ENCODE peak calls at places on chromosome 9, in four cellular contexts. M is HepG2, T is K562, G is SK-N-SH. O is an unnamed sample.

GRCh38 chr9:114324492-114324891 is 1.6 kb downstream of the ORM1 start:
- DNase-seq in T (no peak), G (no peak), M (no peak), O (no peak)

GRCh38 chr9:20580673-20581072 is 41.6 kb downstream of the MLLT3 start:
- DNase-seq in M (no peak), G (no peak), T (no peak), O (no peak)

GRCh38 chr9:34549407-34549732 is 26.6 kb upstream of the ENHO start:
- DNase-seq in M (no peak), G (peak), T (no peak), O (no peak)

GRCh38 chr9:136532799-136533774 is 12.8 kb downstream of the NOTCH1 start:
- DNase-seq in T (no peak), G (no peak), M (no peak), O (no peak)

GRCh38 chr9:131237931-131238401 is 38.3 kb downstream of the FAM78A start:
- DNase-seq in M (no peak), G (no peak), T (peak), O (peak)

GRCh38 chr9:70049236-70049635 is 5.6 kb downstream of the MAMDC2 start:
- DNase-seq in T (no peak), G (no peak), M (no peak), O (no peak)

GRCh38 chr9:110303136-110303535 is 34.5 kb downstream of the TXNDC8 start:
- DNase-seq in T (no peak), G (no peak), M (no peak), O (no peak)

GRCh38 chr9:95981741-95982390 is 106.4 kb downstream of the ERCC6L2 start:
- DNase-seq in M (no peak), T (no peak), G (no peak), O (no peak)

GRCh38 chr9:8816361-8816760 is 1016.8 kb upstream of the DMAC1 start:
- DNase-seq in T (no peak), M (no peak), G (peak), O (no peak)

GRCh38 chr9:20570756-20571155 is 51.5 kb downstream of the MLLT3 start:
- DNase-seq in T (no peak), G (no peak), M (peak), O (no peak)

GRCh38 chr9:93555370-93555769 is 21.0 kb upstream of the PHF2 start:
- DNase-seq in G (no peak), M (no peak), T (no peak), O (no peak)

GRCh38 chr9:91043041-91043740 is 241.6 kb downstream of the SYK start:
- DNase-seq in M (no peak), G (no peak), T (no peak), O (no peak)

GRCh38 chr9:35226685-35227084 is 64.9 kb downstream of the UNC13B start:
- DNase-seq in G (no peak), T (no peak), M (no peak), O (no peak)

GRCh38 chr9:120571443-120572257 is 8.3 kb downstream of the CDK5RAP2 start:
- DNase-seq in G (peak), M (peak), T (no peak), O (no peak)

GRCh38 chr9:112571624-112572341 is 85.2 kb downstream of the KIAA1958 start:
- DNase-seq in M (no peak), T (no peak), G (no peak), O (no peak)

GRCh38 chr9:13939129-13939528 is 374.8 kb downstream of the NFIB start:
- DNase-seq in M (no peak), G (no peak), T (no peak), O (no peak)

GRCh38 chr9:38033956-38034355 is 35.1 kb downstream of the SHB start:
- DNase-seq in G (no peak), M (no peak), T (no peak), O (no peak)

GRCh38 chr9:129489838-129490582 is 130.9 kb downstream of the C9orf50 start:
- DNase-seq in G (no peak), M (no peak), T (peak), O (no peak)

GRCh38 chr9:17219261-17219660 is 84.4 kb downstream of the CNTLN start:
- DNase-seq in M (no peak), G (no peak), T (no peak), O (no peak)

GRCh38 chr9:20620658-20621552 is 1.4 kb downstream of the MLLT3 start:
- DNase-seq in T (no peak), G (peak), M (no peak), O (no peak)

GRCh38 chr9:87336914-87337333 is 160.7 kb upstream of the DAPK1 start:
- DNase-seq in M (peak), G (peak), T (peak), O (peak)

GRCh38 chr9:125829743-125830142 is 82.6 kb downstream of the PBX3 start:
- DNase-seq in M (no peak), T (no peak), G (peak), O (peak)

GRCh38 chr9:136011703-136012496 is 50.7 kb upstream of the UBAC1 start:
- DNase-seq in G (peak), T (peak), M (peak), O (no peak)

GRCh38 chr9:114401344-114401743 is 13.6 kb upstream of the AKNA start:
- DNase-seq in M (peak), G (no peak), T (no peak), O (no peak)

GRCh38 chr9:3954950-3955670 is 344.8 kb downstream of the GLIS3 start:
- DNase-seq in T (peak), G (no peak), M (no peak), O (no peak)

GRCh38 chr9:88645869-88646204 is 110.9 kb downstream of the NXNL2 start:
- DNase-seq in G (no peak), M (no peak), T (no peak), O (no peak)

GRCh38 chr9:36798350-36799065 is 225.8 kb downstream of the MELK start:
- DNase-seq in G (peak), T (peak), M (peak), O (no peak)

GRCh38 chr9:33124716-33125378 is 42.3 kb downstream of the B4GALT1 start:
- DNase-seq in T (no peak), G (no peak), M (no peak), O (no peak)

GRCh38 chr9:118271936-118272335 is 567.7 kb downstream of the TLR4 start:
- DNase-seq in T (no peak), M (no peak), G (no peak), O (no peak)

GRCh38 chr9:133205996-133206931 is 2.8 kb downstream of the OBP2B start:
- DNase-seq in M (no peak), G (peak), T (no peak), O (no peak)

GRCh38 chr9:126832440-126832839 is 27.6 kb downstream of the ZBTB43 start:
- DNase-seq in G (no peak), M (no peak), T (no peak), O (no peak)

GRCh38 chr9:126834672-126835071 is 25.8 kb upstream of the ZBTB34 start:
- DNase-seq in T (no peak), M (no peak), G (no peak), O (no peak)

GRCh38 chr9:126836216-126836615 is 24.2 kb upstream of the ZBTB34 start:
- DNase-seq in G (no peak), T (no peak), M (no peak), O (no peak)

GRCh38 chr9:126833020-126833419 is 27.4 kb upstream of the ZBTB34 start:
- DNase-seq in G (no peak), M (no peak), T (no peak), O (no peak)

DNA sequence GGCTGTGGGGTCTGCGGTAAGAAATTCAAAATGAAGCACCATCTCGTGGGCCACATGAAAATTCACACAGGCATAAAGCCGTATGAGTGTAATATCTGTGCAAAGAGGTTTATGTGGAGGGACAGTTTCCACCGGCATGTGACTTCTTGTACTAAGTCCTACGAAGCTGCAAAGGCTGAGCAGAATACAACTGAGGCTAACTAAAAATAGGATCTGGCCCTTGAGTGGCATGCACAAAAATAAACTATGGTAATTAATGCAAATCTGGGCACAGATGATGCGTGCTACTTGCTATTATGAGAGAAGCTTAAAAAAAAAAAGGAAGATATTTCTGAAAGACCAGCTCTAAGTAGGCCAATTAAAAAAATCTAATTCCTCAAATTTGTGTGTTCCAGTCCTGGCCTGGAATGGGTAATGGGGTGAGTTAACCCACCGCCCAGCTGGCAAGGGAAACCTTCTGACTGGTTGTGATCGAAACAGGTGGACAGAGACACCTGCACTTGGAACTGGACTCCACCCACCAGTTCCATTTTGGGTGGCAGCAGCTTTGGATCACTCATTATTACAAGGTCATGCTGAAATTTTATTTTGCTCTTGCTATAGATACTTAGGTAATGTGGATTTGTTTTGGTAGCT is 26.6 kb upstream of the ZBTB34 start:
- DNase-seq in M (no peak), T (no peak), G (no peak), O (no peak)
- TF ChIP-seq ZBTB33 in M (no peak), T (no peak), G (no peak), O (no peak)

GRCh38 chr9:127863179-127863578 is 8.7 kb upstream of the ENG start:
- DNase-seq in M (no peak), T (peak), G (no peak), O (no peak)

GRCh38 chr9:127865645-127866464 is 11.4 kb upstream of the ENG start:
- DNase-seq in G (no peak), M (no peak), T (no peak), O (no peak)

GRCh38 chr9:127860260-127860659 is 5.8 kb upstream of the ENG start:
- DNase-seq in T (no peak), G (no peak), M (no peak), O (no peak)

GRCh38 chr9:127860779-127861178 is 6.3 kb upstream of the ENG start:
- DNase-seq in T (no peak), G (no peak), M (no peak), O (no peak)

DNA sequence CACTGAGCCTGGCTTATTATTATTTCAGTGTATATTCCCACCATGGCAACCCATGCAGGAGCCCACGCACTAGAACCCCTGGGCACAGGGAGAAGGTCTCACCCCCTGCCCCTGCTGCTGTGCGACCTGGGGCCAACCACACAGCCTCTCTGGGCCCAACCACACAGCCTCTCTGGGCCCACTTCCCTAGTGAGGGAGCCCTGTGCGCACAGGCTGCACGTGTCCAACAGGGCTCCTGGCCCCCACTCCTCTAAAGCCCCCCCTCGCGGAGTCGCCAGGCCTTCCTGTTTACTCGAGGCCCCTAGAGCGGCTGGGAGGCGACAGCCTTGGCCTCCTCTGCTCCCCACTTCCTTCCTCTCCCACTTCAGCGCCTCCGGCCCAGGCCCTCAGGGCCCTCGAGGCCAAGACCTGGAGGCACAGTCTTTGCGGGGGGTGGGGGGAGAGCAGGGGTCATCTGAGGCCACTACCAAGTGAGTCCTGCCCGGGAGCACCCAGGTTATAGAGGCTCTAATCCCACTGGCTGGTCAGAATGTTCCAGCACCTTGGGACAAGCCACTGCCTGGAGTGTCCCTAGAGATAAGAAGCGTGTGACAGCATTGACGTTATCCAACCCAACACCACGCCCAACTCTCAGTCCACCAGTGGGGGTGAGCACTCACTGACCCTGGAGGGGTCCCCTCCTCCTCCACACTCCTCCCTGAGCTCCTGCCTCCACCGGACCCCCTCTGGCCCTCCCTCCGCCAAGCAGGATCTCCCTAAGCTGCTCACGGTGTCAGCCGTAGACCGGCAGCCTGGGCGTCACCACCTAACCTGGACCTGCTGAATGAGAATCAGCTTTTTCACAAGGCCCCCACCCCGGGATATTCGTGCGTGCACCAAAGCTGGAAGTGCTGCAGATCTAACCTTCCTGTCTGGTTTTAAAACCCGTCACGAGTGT is 7.9 kb upstream of the ENG start:
- DNase-seq in T (peak), M (no peak), G (no peak), O (no peak)
- TF ChIP-seq TAF1 in T (peak), M (no peak), G (no peak), O (no peak)

GRCh38 chr9:99366601-99367000 is 144.5 kb downstream of the SEC61B start:
- DNase-seq in T (no peak), M (no peak), G (no peak), O (no peak)

GRCh38 chr9:99365233-99365980 is 143.3 kb downstream of the SEC61B start:
- DNase-seq in T (no peak), G (no peak), M (no peak), O (no peak)

GRCh38 chr9:99363509-99363908 is 141.4 kb downstream of the SEC61B start:
- DNase-seq in G (no peak), T (no peak), M (no peak), O (no peak)

GRCh38 chr9:99368341-99369326 is 146.6 kb downstream of the SEC61B start:
- DNase-seq in T (no peak), G (no peak), M (no peak), O (peak)

GRCh38 chr9:99366183-99366582 is 144.1 kb downstream of the SEC61B start:
- DNase-seq in T (no peak), G (no peak), M (no peak), O (no peak)
- TF ChIP-seq ZBTB33 in T (no peak), G (no peak), M (no peak), O (no peak)

DNA sequence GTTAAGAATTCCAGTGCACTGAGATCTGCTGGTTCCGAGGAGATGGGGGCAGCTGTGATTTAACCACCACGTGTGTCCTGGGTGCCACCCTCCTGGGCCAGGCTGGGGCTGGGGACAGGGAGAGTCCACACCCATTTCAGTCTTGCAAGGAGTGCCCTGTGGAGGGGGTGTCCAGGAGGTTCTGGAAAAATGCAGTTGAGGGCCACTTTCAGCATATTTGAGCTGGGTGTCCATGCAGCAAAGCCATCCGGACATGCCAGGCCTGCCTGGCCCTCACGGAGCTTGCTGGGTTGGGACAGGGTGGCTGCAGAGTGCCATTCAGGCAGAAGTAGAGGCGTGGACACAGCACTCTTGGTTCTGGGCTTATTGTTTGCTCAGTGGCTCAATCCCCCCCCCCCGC is 68.1 kb downstream of the NEK6 start:
- DNase-seq in G (no peak), M (no peak), T (no peak), O (no peak)
- TF ChIP-seq TAF1 in G (no peak), M (no peak), T (no peak), O (no peak)

GRCh38 chr9:7212101-7212500 is 454.3 kb downstream of the KDM4C start:
- DNase-seq in G (no peak), T (no peak), M (no peak), O (no peak)
- TF ChIP-seq ZBTB33 in G (no peak), T (no peak), M (no peak), O (no peak)

GRCh38 chr9:121976751-121977150 is 116.4 kb downstream of the TTLL11 start:
- DNase-seq in M (no peak), T (no peak), G (no peak), O (no peak)
- TF ChIP-seq TAF1 in M (no peak), T (no peak), G (no peak), O (no peak)

GRCh38 chr9:104885818-104886709 is 41.9 kb downstream of the ABCA1 start:
- DNase-seq in M (peak), T (no peak), G (no peak), O (no peak)
- TF ChIP-seq ZBTB33 in M (peak), T (no peak), G (no peak), O (no peak)

GRCh38 chr9:22838266-22838665 is 391.6 kb downstream of the DMRTA1 start:
- DNase-seq in G (no peak), M (no peak), T (no peak), O (no peak)
- TF ChIP-seq TAF1 in G (no peak), M (no peak), T (no peak), O (no peak)